ENCODE peak calls at places on chromosomes 1 and 21, in nine cellular contexts. H, U, W, Q, C, K, T, Z and R are unnamed samples.

GRCh38 chr1:101284021-101284420 is 47.2 kb downstream of the S1PR1 start:
- DNase-seq in K (no peak), Q (no peak), U (no peak), H (no peak), C (no peak), Z (no peak), W (no peak), T (no peak), R (no peak)

GRCh38 chr1:31912087-31912780 is 25.9 kb downstream of the PTP4A2 start:
- DNase-seq in C (no peak), K (no peak), H (no peak), U (no peak), Z (no peak), Q (no peak), T (no peak), W (no peak), R (no peak)

GRCh38 chr1:116284819-116285390 is 88.1 kb upstream of the ATP1A1 start:
- DNase-seq in H (no peak), W (no peak), T (no peak), Q (no peak), U (peak; percentile 46), K (no peak), Z (no peak), C (no peak), R (no peak)

GRCh38 chr1:161162806-161163205 is 3.4 kb upstream of the PPOX start:
- DNase-seq in U (no peak), W (no peak), C (no peak), T (no peak), Z (no peak), H (no peak), K (no peak), Q (no peak), R (no peak)

GRCh38 chr1:160401972-160402795 is 1.8 kb downstream of the VANGL2 start:
- DNase-seq in W (no peak), Q (no peak), K (no peak), U (no peak), Z (no peak), C (no peak), H (no peak), T (no peak), R (no peak)

GRCh38 chr1:75265792-75266191 is 131.6 kb downstream of the LHX8 start:
- DNase-seq in W (peak; percentile 46), H (peak; percentile 12), Z (peak; percentile 54), Q (peak; percentile 12), K (peak; percentile 19), C (peak; percentile 54), T (peak; percentile 45), U (no peak), R (no peak)

GRCh38 chr1:186420311-186420710 is 40.6 kb downstream of the PDC start:
- DNase-seq in U (no peak), H (no peak), K (no peak), T (no peak), W (no peak), Z (no peak), Q (no peak), C (no peak), R (no peak)

GRCh38 chr1:20648946-20649345 is 12.2 kb downstream of the DDOST start:
- DNase-seq in Q (no peak), K (no peak), H (no peak), W (no peak), Z (no peak), C (no peak), T (no peak), U (no peak), R (no peak)

GRCh38 chr1:156641761-156642264 is at the start of gene BCAN:
- DNase-seq in Z (peak; percentile 48), H (no peak), T (no peak), K (no peak), W (no peak), Q (no peak), U (peak; percentile 43), C (peak; percentile 27), R (no peak)

GRCh38 chr1:30467101-30467500 is 256.3 kb downstream of the MATN1 start:
- DNase-seq in U (no peak), T (no peak), W (no peak), C (no peak), Q (no peak), Z (no peak), H (no peak), K (no peak), R (no peak)

GRCh38 chr1:214520544-214521165 is 30.7 kb downstream of the PTPN14 start:
- DNase-seq in Q (no peak), W (no peak), H (no peak), C (no peak), Z (no peak), U (no peak), K (no peak), T (no peak), R (no peak)

GRCh38 chr1:90719321-90720136 is 2.4 kb upstream of the BARHL2 start:
- DNase-seq in Z (peak; percentile 26), C (no peak), H (no peak), K (no peak), T (no peak), U (no peak), Q (no peak), W (no peak), R (no peak)

DNA sequence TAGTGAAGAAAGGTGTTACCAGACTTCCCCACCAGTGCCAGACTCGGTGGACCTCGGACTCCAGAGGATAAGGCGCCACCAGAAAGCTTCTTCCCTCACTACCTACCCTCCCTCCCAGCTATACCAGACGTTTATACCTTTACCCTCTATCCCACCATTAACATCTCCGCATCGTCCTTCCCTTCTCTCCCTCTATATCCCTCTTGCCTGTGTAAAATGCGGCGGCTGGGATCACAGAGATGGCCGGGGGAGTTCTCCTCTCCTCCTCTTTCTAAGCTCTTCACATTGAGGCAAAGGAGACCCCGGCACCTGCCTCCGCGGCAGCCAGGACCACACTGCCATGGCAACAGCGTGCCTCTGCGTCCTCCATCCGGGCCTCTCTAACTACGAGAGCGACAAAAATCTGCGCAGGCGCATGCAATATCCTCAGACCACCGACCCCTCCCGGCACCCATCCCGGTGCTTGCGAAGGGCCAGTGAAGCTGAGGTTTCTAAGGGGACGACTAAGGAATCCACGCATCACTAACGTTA is at the start of gene CCDC181:
- DNase-seq in K (peak; percentile 49), Q (peak; percentile 8), W (peak; percentile 7), Z (peak; percentile 41), C (peak; percentile 60), U (peak; percentile 55), H (no peak), T (peak; percentile 81), R (peak; percentile 91)
- H3K4me3 ChIP-seq in K (peak within 1 kb of the TSS; percentile 64), Q (no peak within 1 kb of the TSS), W (peak within 1 kb of the TSS; percentile 50), Z (peak within 1 kb of the TSS; percentile 74), C (peak within 1 kb of the TSS; percentile 48), U (peak within 1 kb of the TSS; percentile 72), H (peak within 1 kb of the TSS; percentile 40), T (peak within 1 kb of the TSS; percentile 75), R (peak within 1 kb of the TSS; percentile 44)

GRCh38 chr21:45551316-45551715 is 9.1 kb upstream of the SLC19A1 start:
- DNase-seq in C (peak; percentile 65), K (peak; percentile 94), Z (peak; percentile 83), U (peak; percentile 9), T (peak; percentile 48), W (peak; percentile 83), Q (peak; percentile 35), H (peak; percentile 73), R (no peak)
- H3K4me3 ChIP-seq in C (no peak overlapping the region), K (no peak overlapping the region), Z (no peak overlapping the region), U (no peak overlapping the region), T (peak overlapping the region; percentile 36), W (no peak overlapping the region), Q (no peak overlapping the region), H (no peak overlapping the region), R (peak overlapping the region; percentile 50)

DNA sequence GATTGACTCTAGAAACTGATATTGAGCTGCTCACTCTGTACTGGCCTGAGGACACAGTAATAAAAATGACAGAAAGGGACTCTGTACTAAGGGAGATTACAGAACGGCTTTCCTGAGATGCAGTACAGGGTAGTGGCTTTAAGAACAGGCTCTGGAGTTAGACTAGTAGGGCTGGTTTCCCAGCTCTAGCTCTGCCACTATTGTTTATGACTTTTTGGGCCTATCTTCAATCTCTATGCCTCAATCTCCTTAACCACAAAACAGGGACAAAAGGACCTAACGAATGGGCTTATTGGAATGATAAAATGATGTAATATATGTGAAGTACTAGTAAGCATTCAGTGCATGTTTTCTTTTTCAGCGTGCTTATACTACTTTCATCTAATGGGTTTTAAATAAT is 1.4 kb downstream of the DEPDC1 start:
- DNase-seq in Z (peak; percentile 4), W (peak; percentile 19), Q (no peak), U (no peak), C (no peak), T (no peak), H (no peak), K (no peak), R (no peak)
- H3K4me3 ChIP-seq in Z (peak overlapping the region; percentile 82), W (peak overlapping the region; percentile 89), Q (peak overlapping the region; percentile 82), U (peak overlapping the region; percentile 70), C (peak overlapping the region; percentile 83), T (peak overlapping the region; percentile 85), H (peak overlapping the region; percentile 99), K (peak overlapping the region; percentile 98), R (peak overlapping the region; percentile 84)

DNA sequence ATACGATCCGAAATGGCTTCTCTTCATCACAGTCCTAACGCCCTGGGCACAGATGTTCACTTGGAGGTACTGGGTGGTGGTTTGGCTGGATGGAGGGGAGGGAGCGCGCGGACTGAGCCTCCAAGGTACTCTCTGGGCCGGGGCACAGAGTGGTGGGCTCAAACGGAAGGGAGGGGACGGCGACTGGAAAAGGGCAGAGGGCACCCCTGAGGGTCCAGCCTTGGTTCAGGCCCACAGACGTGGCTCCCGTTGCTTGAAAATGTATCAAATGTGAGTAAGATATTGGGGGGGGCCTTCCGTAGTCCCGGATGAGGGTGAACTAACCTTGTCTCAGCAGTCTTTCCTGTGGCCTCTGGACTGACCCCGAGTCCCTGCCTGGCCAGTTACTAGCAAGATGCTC is 463 bp downstream of the IL12RB2 start:
- DNase-seq in Z (no peak), H (no peak), C (no peak), T (no peak), U (no peak), K (no peak), Q (no peak), W (no peak), R (no peak)
- H3K4me3 ChIP-seq in Z (no peak overlapping the region), H (no peak overlapping the region), C (no peak overlapping the region), T (peak overlapping the region; percentile 75), U (peak overlapping the region; percentile 65), K (no peak overlapping the region), Q (peak overlapping the region; percentile 3), W (peak overlapping the region; percentile 36), R (no peak overlapping the region)